ENCODE peak calls at places on chromosomes 13 and 19, in nine cellular contexts. S is upper lobe of right lung; V is testis; H is breast epithelium; L is PC-9; P is fibroblast of lung; B is CD8-positive, alpha-beta memory T cell; T is WERI-Rb-1; R is aorta. N is an unnamed sample.

GRCh38 chr13:51771418-51772104 is 32.4 kb downstream of the DHRS12 start:
- DNase-seq in V (no peak), T (no peak), H (no peak), S (no peak), P (no peak), R (no peak), B (no peak), L (no peak), N (no peak)

GRCh38 chr19:36876993-36877938 is 26.6 kb downstream of the ZNF345 start:
- DNase-seq in T (no peak), R (no peak), S (no peak), B (no peak), P (no peak), L (no peak), V (no peak), H (no peak), N (no peak)

GRCh38 chr19:43504426-43505185 is at the start of gene PHLDB3:
- DNase-seq in L (peak; percentile 50), P (peak; percentile 25), T (peak; percentile 65), V (peak; percentile 40), B (peak; percentile 71), S (peak; percentile 71), H (peak; percentile 57), R (no peak), N (no peak)

GRCh38 chr13:73945871-73946270 is 188.3 kb downstream of the KLF12 start:
- DNase-seq in B (no peak), L (no peak), H (peak; percentile 38), P (peak; percentile 57), S (no peak), R (peak; percentile 57), V (no peak), T (no peak), N (peak; percentile 71)

GRCh38 chr13:45809810-45810394 is 41.7 kb downstream of the SIAH3 start:
- DNase-seq in V (no peak), T (no peak), H (no peak), B (no peak), S (no peak), P (no peak), L (no peak), R (no peak), N (no peak)

GRCh38 chr19:44308011-44308410 is 3.2 kb upstream of the ZNF235 start:
- DNase-seq in B (no peak), P (peak; percentile 22), L (no peak), T (no peak), R (no peak), S (no peak), H (no peak), V (no peak), N (no peak)

GRCh38 chr13:58302349-58302748 is 670.8 kb downstream of the PCDH17 start:
- DNase-seq in L (no peak), R (no peak), V (no peak), B (no peak), S (no peak), T (no peak), P (no peak), H (no peak), N (no peak)

GRCh38 chr19:55322495-55322894 is 2.6 kb downstream of the TMEM150B start:
- DNase-seq in R (no peak), L (no peak), S (no peak), P (no peak), H (no peak), V (no peak), T (no peak), B (no peak), N (no peak)

GRCh38 chr19:50007947-50008346 is 17.2 kb downstream of the VRK3 start:
- DNase-seq in P (no peak), V (no peak), H (no peak), R (no peak), B (no peak), L (no peak), S (no peak), T (no peak), N (no peak)

GRCh38 chr19:34328982-34329381 is 36.0 kb upstream of the GPI start:
- DNase-seq in V (no peak), B (no peak), H (no peak), S (no peak), T (no peak), L (peak; percentile 58), P (no peak), R (no peak), N (no peak)

GRCh38 chr19:34327851-34328250 is 37.1 kb upstream of the GPI start:
- DNase-seq in B (no peak), L (no peak), V (no peak), H (no peak), S (no peak), P (peak; percentile 35), R (no peak), T (no peak), N (no peak)

GRCh38 chr19:34335914-34336313 is 29.1 kb upstream of the GPI start:
- DNase-seq in B (no peak), R (no peak), L (no peak), P (no peak), T (no peak), V (no peak), H (no peak), S (no peak), N (no peak)

GRCh38 chr19:34330116-34330515 is 34.9 kb upstream of the GPI start:
- DNase-seq in R (no peak), H (no peak), L (no peak), P (no peak), T (no peak), V (no peak), S (no peak), B (no peak), N (no peak)

DNA sequence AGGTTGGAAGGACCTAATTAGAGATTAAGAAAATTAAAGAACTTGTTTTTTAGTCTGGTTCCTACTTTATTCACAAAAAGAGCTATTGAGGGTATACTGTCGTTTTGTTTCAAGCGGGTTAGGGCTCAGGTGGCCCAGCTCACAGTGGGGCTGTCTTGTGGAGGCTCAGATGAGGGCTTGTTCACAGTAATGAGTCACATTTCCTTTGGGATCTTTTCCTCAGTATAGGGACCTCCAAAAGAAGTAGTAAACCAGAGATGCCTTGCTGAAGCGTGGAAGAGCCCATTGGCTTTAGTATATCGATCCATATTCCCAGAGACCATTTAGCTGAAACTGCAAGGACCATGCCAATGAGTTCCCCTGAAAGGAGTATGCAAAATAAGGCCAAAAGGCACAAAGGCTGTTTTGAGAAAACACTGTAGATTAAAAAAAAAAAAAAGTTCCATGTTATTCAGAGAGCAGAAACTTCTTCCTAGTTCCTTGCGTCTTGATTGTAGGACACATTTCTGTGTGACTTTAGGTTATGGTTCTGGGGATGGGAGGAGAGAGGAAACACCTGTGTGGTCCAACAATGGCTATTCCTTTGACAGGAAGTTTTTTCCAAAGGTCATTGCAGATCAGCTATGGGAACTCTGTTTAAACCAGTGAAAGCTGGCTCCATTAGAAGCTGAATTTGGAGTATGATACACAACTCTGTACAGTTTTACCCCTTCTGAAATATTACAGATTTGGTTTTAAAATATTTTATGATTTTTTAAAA is 32.8 kb upstream of the GPI start:
- DNase-seq in L (no peak), T (no peak), P (no peak), S (no peak), R (no peak), B (no peak), H (no peak), V (no peak), N (no peak)
- H3K27ac ChIP-seq in L (no peak overlapping the region), T (no peak overlapping the region), P (no peak overlapping the region), S (peak overlapping the region; percentile 13), R (no peak overlapping the region), B (no peak overlapping the region), H (peak overlapping the region; percentile 21), V (peak overlapping the region; percentile 9), N (no peak overlapping the region)

GRCh38 chr13:49400755-49401659 is 42.9 kb downstream of the CAB39L start:
- DNase-seq in B (no peak), P (peak; percentile 45), R (no peak), T (no peak), S (no peak), V (peak; percentile 36), L (peak; percentile 95), H (peak; percentile 47), N (peak; percentile 22)
- H3K27ac ChIP-seq in B (no peak overlapping the region), P (peak overlapping the region; percentile 49), R (peak overlapping the region; percentile 76), T (no peak overlapping the region), S (peak overlapping the region; percentile 75), V (peak overlapping the region; percentile 80), L (peak overlapping the region; percentile 84), H (peak overlapping the region; percentile 88), N (no peak overlapping the region)

GRCh38 chr19:1849132-1849474 is 820 bp upstream of the REXO1 start:
- DNase-seq in R (no peak), L (no peak), S (no peak), T (no peak), H (no peak), V (no peak), P (no peak), B (no peak), N (no peak)
- H3K27ac ChIP-seq in R (no peak overlapping the region), L (peak overlapping the region; percentile 90), S (no peak overlapping the region), T (no peak overlapping the region), H (peak overlapping the region; percentile 99), V (peak overlapping the region; percentile 99), P (no peak overlapping the region), B (no peak overlapping the region), N (no peak overlapping the region)

GRCh38 chr19:4815426-4816387 is 15.8 kb downstream of the TICAM1 start:
- DNase-seq in H (peak; percentile 91), L (peak; percentile 74), S (peak; percentile 90), B (peak; percentile 80), P (peak; percentile 92), T (peak; percentile 91), R (peak; percentile 94), V (peak; percentile 96), N (peak; percentile 94)

GRCh38 chr19:4817467-4818277 is 13.8 kb downstream of the TICAM1 start:
- DNase-seq in R (no peak), V (peak; percentile 61), P (no peak), S (no peak), L (no peak), B (no peak), T (no peak), H (no peak), N (no peak)

GRCh38 chr19:4811328-4812131 is 20.0 kb downstream of the TICAM1 start:
- DNase-seq in V (peak; percentile 89), R (peak; percentile 88), H (peak; percentile 65), L (no peak), T (peak; percentile 89), S (peak; percentile 92), P (peak; percentile 37), B (peak; percentile 89), N (peak; percentile 72)

GRCh38 chr19:4816388-4817165 is 14.9 kb downstream of the TICAM1 start:
- DNase-seq in S (no peak), L (no peak), H (no peak), B (no peak), V (no peak), R (no peak), P (no peak), T (no peak), N (no peak)

DNA sequence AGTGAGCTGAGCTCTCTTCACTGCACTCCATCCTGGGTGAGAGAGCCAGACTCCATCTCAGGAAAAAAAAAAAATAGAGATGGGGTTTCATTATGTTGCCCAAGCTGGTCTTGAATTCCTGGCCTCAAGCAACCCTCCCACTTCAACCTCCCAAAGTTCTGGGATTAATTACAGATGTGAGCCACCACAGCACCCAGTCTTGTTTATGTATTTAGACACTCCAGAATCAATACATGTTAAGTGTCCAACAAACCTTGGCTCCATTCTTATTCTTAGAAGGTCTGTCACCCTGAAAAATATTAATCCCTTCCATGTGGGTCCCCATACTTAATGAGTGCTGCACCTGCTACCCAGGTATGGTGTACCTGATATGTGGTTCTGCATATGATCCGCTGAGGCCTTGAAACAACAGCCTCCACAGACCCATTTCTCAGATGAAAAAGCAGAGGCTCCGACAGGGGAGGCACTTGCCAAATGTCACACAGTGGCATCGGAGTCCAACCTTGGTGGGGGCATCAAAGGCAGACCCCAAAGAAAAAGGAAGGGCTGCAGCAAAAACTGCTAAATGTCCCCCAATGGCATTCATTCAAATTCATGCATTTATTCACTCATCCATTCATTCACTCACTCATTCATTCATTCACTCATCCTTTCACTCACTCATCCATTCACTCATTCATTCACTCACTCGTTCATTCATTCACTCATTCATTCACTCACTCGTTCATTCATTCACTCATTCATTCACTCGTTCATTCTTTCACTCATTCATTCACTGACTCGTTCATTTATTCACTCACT is 16.7 kb downstream of the TICAM1 start:
- DNase-seq in S (no peak), L (no peak), V (no peak), H (no peak), T (no peak), P (peak; percentile 47), R (no peak), B (no peak), N (no peak)
- H3K27ac ChIP-seq in S (no peak overlapping the region), L (peak overlapping the region; percentile 16), V (no peak overlapping the region), H (no peak overlapping the region), T (no peak overlapping the region), P (no peak overlapping the region), R (no peak overlapping the region), B (no peak overlapping the region), N (no peak overlapping the region)

N was measured in neural progenitor cell.